ENCODE peak calls at places on chromosomes 16 and 17, in five cellular contexts. O is IMR-90, J is tibial artery, M is A549, I is adrenal gland. F is an unnamed sample.

GRCh38 chr16:71846443-71846842 is 667 bp downstream of the ATXN1L start:
- DNase-seq in J (no peak), M (no peak), I (peak), O (no peak), F (no peak)

GRCh38 chr16:78648517-78648916 is 549.1 kb downstream of the WWOX start:
- DNase-seq in J (no peak), M (no peak), O (no peak), I (peak), F (peak)

GRCh38 chr16:5045499-5046115 is 11.9 kb upstream of the NAGPA start:
- DNase-seq in I (no peak), J (no peak), M (no peak), O (no peak), F (no peak)

GRCh38 chr17:55200904-55201608 is 63.7 kb upstream of the HLF start:
- DNase-seq in O (no peak), M (no peak), I (no peak), J (no peak), F (no peak)

GRCh38 chr17:67359960-67360817 is 6.2 kb downstream of the PSMD12 start:
- DNase-seq in J (no peak), I (no peak), M (peak), O (peak), F (no peak)

GRCh38 chr16:88799569-88800276 is 3.9 kb upstream of the CDT1 start:
- DNase-seq in J (peak), I (no peak), O (no peak), M (no peak), F (no peak)

GRCh38 chr16:12971216-12971615 is 69.8 kb downstream of the SHISA9 start:
- DNase-seq in M (peak), O (no peak), I (peak), J (no peak), F (no peak)

GRCh38 chr16:81495321-81496234 is 51.0 kb downstream of the CMIP start:
- DNase-seq in I (no peak), M (no peak), J (no peak), O (no peak), F (peak)

GRCh38 chr17:13560935-13561334 is 40.8 kb downstream of the HS3ST3A1 start:
- DNase-seq in O (no peak), I (no peak), M (no peak), J (no peak), F (no peak)

GRCh38 chr16:68749424-68749823 is 12.3 kb downstream of the CDH1 start:
- DNase-seq in O (no peak), M (peak), J (no peak), I (no peak), F (no peak)

GRCh38 chr17:29589524-29590260 is at the start of gene GIT1:
- DNase-seq in I (peak), M (peak), O (peak), J (peak), F (peak)

GRCh38 chr16:83907926-83908325 is 9.0 kb downstream of the MLYCD start:
- DNase-seq in I (no peak), M (no peak), O (no peak), J (no peak), F (no peak)

GRCh38 chr16:79777679-79778078 is 177.1 kb upstream of the MAF start:
- DNase-seq in M (no peak), I (no peak), O (no peak), J (no peak), F (no peak)

GRCh38 chr17:2174471-2175293 is 119.8 kb downstream of the HIC1 start:
- DNase-seq in I (peak), M (peak), J (peak), O (peak), F (peak)

GRCh38 chr17:3256575-3256974 is 41.6 kb downstream of the OR3A1 start:
- DNase-seq in O (no peak), M (no peak), I (no peak), J (no peak), F (no peak)

GRCh38 chr17:47693667-47694017 is 319 bp upstream of the TBKBP1 start:
- DNase-seq in O (no peak), I (no peak), J (no peak), M (no peak), F (no peak)

GRCh38 chr17:3960764-3961163 is 3.5 kb downstream of the ATP2A3 start:
- DNase-seq in M (no peak), I (peak), O (peak), J (no peak), F (no peak)

GRCh38 chr16:16025214-16025968 is 76.0 kb downstream of the ABCC1 start:
- DNase-seq in J (peak), I (no peak), M (peak), O (peak), F (no peak)

GRCh38 chr16:71885261-71885650 is 1.3 kb upstream of the ZNF821 start:
- DNase-seq in I (no peak), J (no peak), O (no peak), M (no peak), F (no peak)

GRCh38 chr16:9364721-9365693 is 273.6 kb downstream of the HAPSTR1 start:
- DNase-seq in O (no peak), M (no peak), I (peak), J (peak), F (peak)

GRCh38 chr17:78923660-78924453 is 1.3 kb downstream of the TIMP2 start:
- DNase-seq in I (no peak), M (peak), O (no peak), J (peak), F (peak)

GRCh38 chr16:53629607-53630312 is 73.9 kb downstream of the RPGRIP1L start:
- DNase-seq in J (no peak), I (no peak), M (no peak), O (no peak), F (no peak)

GRCh38 chr16:22887445-22887844 is 73.5 kb downstream of the HS3ST2 start:
- DNase-seq in I (no peak), O (no peak), J (no peak), M (no peak), F (no peak)

GRCh38 chr17:65559802-65560627 is 1.4 kb downstream of the AXIN2 start:
- DNase-seq in I (no peak), O (no peak), M (no peak), J (no peak), F (peak)

GRCh38 chr16:31354394-31355291 is at the start of gene ITGAX:
- DNase-seq in M (peak), J (no peak), I (peak), O (peak), F (peak)

GRCh38 chr17:21039839-21040575 is 2.8 kb downstream of the USP22 start:
- DNase-seq in I (no peak), J (peak), M (peak), O (peak), F (peak)

GRCh38 chr16:4574919-4575705 is 19.0 kb downstream of the C16orf96 start:
- DNase-seq in M (no peak), I (no peak), J (no peak), O (no peak), F (no peak)

GRCh38 chr17:36593651-36594316 is 2.1 kb downstream of the DHRS11 start:
- DNase-seq in J (no peak), I (peak), M (no peak), O (no peak), F (no peak)

GRCh38 chr16:87033541-87034300 is 283.5 kb downstream of the C16orf95 start:
- DNase-seq in M (no peak), J (peak), O (peak), I (no peak), F (no peak)

GRCh38 chr16:87791295-87792204 is 25.8 kb upstream of the KLHDC4 start:
- DNase-seq in O (no peak), I (no peak), M (no peak), J (no peak), F (no peak)

GRCh38 chr17:69179227-69179952 is 37.7 kb upstream of the ABCA6 start:
- DNase-seq in O (peak), I (no peak), J (no peak), M (peak), F (peak)

GRCh38 chr16:77290451-77291110 is 91.4 kb downstream of the SYCE1L start:
- DNase-seq in J (no peak), O (peak), I (no peak), M (peak), F (no peak)

GRCh38 chr17:57569860-57570259 is 175.2 kb downstream of the CCDC182 start:
- DNase-seq in I (no peak), M (no peak), O (no peak), J (no peak), F (no peak)

GRCh38 chr16:11148045-11148444 is 108.0 kb downstream of the SOCS1 start:
- DNase-seq in J (no peak), O (no peak), M (no peak), I (no peak), F (no peak)

GRCh38 chr16:55948230-55948629 is 73.1 kb upstream of the CES5A start:
- DNase-seq in I (no peak), M (no peak), O (no peak), J (no peak), F (no peak)

GRCh38 chr17:50018909-50019308 is 23.9 kb upstream of the DLX3 start:
- DNase-seq in M (no peak), I (no peak), O (peak), J (no peak), F (no peak)
- H3K27ac ChIP-seq in M (no peak), I (no peak), O (no peak), J (no peak), F (no peak)

GRCh38 chr16:14264560-14264959 is 193.4 kb downstream of the MRTFB start:
- DNase-seq in I (no peak), O (no peak), J (no peak), M (no peak), F (no peak)
- H3K27ac ChIP-seq in I (no peak), O (no peak), J (no peak), M (no peak), F (no peak)

DNA sequence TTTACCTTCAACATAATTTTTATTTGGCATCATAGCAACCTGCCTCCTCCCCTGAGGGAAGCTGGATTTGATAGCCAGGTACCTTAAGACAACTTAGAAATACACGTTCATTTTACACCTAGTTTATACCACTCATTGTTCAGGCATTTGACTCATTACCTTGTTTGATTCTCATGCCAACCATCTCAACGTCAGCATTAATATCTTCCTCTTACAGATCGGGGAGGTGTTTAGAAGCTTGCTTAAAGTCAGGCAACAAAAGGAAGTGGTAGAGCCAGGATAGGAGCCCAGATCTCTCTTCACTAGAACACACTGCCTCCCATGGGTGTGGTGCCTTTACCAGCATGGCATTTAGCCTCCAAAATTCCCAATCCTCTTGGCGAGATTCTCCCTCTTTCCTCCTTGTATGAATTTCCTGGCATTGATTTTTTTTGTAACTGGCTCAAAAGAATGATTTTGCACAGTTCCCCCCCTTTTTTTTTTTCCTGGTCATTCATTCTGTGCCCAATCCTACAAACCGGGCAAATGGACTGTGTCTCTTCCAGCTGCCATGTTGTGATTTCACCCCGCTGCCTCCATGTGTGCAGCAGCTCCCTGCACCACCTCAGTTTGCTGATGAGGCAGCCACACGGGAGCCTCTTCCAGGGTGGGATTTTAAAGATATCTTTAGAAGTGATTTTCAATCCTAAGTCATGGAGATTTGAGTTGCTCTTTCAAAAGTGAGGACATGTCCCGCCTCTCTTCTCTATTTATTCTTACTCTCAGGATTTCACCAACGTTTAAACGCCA is 383.6 kb downstream of the UTP18 start:
- DNase-seq in O (no peak), M (peak), I (no peak), J (no peak), F (no peak)
- H3K27ac ChIP-seq in O (no peak), M (no peak), I (no peak), J (no peak), F (no peak)

GRCh38 chr17:45843722-45844121 is 959 bp upstream of the SPPL2C start:
- DNase-seq in J (no peak), I (no peak), O (no peak), M (no peak), F (no peak)
- H3K27ac ChIP-seq in J (no peak), I (no peak), O (no peak), M (no peak), F (no peak)